ENCODE peak calls at places on chromosomes 2 and 18, in ten cellular contexts. E is lower leg skin; F is gastrocnemius medialis; V is A549; H is lung; O is CD8-positive, alpha-beta T cell; Q is cardiac fibroblast; K is left ventricle myocardium inferior; M is A673; T is AG04450. S is an unnamed sample.

GRCh38 chr2:99834426-99834825 is 308.0 kb downstream of the AFF3 start:
- DNase-seq in E (no peak), F (no peak), V (no peak), H (no peak), O (no peak), Q (no peak), K (no peak), M (no peak), T (no peak), S (no peak)

GRCh38 chr2:137208361-137208973 is 443.1 kb downstream of the THSD7B start:
- DNase-seq in E (no peak), F (no peak), V (no peak), H (no peak), O (no peak), Q (no peak), K (no peak), M (no peak), T (no peak), S (peak; percentile 51)

GRCh38 chr2:159612255-159612901 is 4.0 kb downstream of the BAZ2B start:
- DNase-seq in E (no peak), F (no peak), V (peak; percentile 20), H (no peak), O (no peak), Q (peak; percentile 55), K (no peak), M (peak; percentile 84), T (no peak), S (peak; percentile 42)

GRCh38 chr2:31704561-31705212 is 123.9 kb upstream of the SRD5A2 start:
- DNase-seq in E (no peak), F (no peak), V (peak; percentile 29), H (no peak), O (no peak), Q (no peak), K (no peak), M (no peak), T (no peak), S (no peak)

GRCh38 chr2:96762529-96763253 is 2.0 kb downstream of the CNNM4 start:
- DNase-seq in E (no peak), F (no peak), V (no peak), H (no peak), O (no peak), Q (peak; percentile 22), K (no peak), M (peak; percentile 70), T (no peak), S (peak; percentile 40)

GRCh38 chr2:23447405-23447804 is 62.4 kb downstream of the KLHL29 start:
- DNase-seq in E (no peak), F (no peak), V (no peak), H (no peak), O (no peak), Q (no peak), K (no peak), M (no peak), T (no peak), S (no peak)

GRCh38 chr2:60840880-60841279 is 40.5 kb upstream of the REL start:
- DNase-seq in E (no peak), F (no peak), V (no peak), H (no peak), O (no peak), Q (no peak), K (no peak), M (no peak), T (no peak), S (no peak)

GRCh38 chr2:70549962-70550361 is 3.7 kb downstream of the TGFA start:
- DNase-seq in E (no peak), F (no peak), V (no peak), H (no peak), O (no peak), Q (no peak), K (no peak), M (no peak), T (no peak), S (no peak)

GRCh38 chr2:97730245-97730644 is 16.9 kb downstream of the ZAP70 start:
- DNase-seq in E (no peak), F (no peak), V (no peak), H (no peak), O (no peak), Q (no peak), K (no peak), M (no peak), T (no peak), S (peak; percentile 94)

GRCh38 chr2:121086450-121086849 is 198.6 kb downstream of the TFCP2L1 start:
- DNase-seq in E (no peak), F (no peak), V (no peak), H (no peak), O (no peak), Q (no peak), K (no peak), M (no peak), T (no peak), S (no peak)

GRCh38 chr2:73983322-73984202 is 1.1 kb upstream of the TET3 start:
- DNase-seq in E (peak; percentile 95), F (no peak), V (peak; percentile 44), H (peak; percentile 93), O (no peak), Q (no peak), K (no peak), M (no peak), T (no peak), S (peak; percentile 100)

GRCh38 chr18:7133181-7133580 is 15.6 kb upstream of the LAMA1 start:
- DNase-seq in E (no peak), F (no peak), V (no peak), H (no peak), O (no peak), Q (peak; percentile 48), K (no peak), M (no peak), T (no peak), S (no peak)

GRCh38 chr18:13676499-13676898 is 49.9 kb downstream of the FAM210A start:
- DNase-seq in E (no peak), F (no peak), V (no peak), H (no peak), O (no peak), Q (no peak), K (no peak), M (no peak), T (no peak), S (no peak)

GRCh38 chr2:228839506-228839905 is 431.6 kb downstream of the PID1 start:
- DNase-seq in E (no peak), F (no peak), V (no peak), H (no peak), O (no peak), Q (no peak), K (no peak), M (no peak), T (no peak), S (no peak)

GRCh38 chr2:222627764-222628163 is 28.1 kb downstream of the FARSB start:
- DNase-seq in E (no peak), F (no peak), V (no peak), H (no peak), O (no peak), Q (no peak), K (no peak), M (no peak), T (no peak), S (no peak)

GRCh38 chr2:42196403-42197267 is 27.5 kb downstream of the EML4 start:
- DNase-seq in E (no peak), F (no peak), V (peak; percentile 74), H (peak; percentile 39), O (peak; percentile 50), Q (peak; percentile 71), K (no peak), M (peak; percentile 84), T (no peak), S (peak; percentile 35)

DNA sequence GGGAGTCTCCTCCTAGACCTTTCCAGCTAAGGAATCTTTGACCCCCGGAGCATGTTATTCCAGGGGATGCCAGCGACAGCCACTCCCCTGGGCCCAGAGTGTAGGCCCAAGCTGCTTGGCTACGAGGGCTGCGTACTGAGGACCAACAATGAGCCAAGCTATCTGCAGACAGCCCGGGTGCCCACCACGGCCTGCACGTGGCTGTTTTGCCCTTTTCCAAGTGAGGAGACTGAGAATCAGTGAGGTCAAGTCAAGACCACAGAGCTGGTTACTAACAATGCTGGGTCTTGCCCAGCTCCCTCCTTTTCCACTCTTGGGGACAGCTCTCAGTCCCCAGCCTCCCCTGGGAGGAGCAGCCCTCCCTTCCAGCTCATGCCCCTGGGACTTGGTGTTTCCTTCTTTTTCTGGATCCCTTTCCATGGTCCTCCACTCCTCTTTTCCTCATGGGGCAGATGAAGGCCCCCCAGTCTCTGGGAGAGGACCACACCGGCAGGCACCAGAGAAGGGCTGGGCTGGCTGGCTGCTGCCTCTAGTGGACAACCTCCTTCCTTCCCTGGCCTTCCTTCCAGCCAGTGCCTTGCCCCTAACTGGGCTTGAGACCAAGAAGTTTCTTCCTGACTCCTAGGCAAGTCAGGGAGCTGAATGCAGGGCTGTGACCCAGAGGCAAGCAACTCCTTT is 550 bp upstream of the MALL start:
- DNase-seq in E (peak; percentile 86), F (no peak), V (peak; percentile 83), H (peak; percentile 64), O (no peak), Q (peak; percentile 90), K (no peak), M (no peak), T (no peak), S (no peak)
- H3K4me3 ChIP-seq in E (no peak overlapping the region), F (peak overlapping the region; percentile 54), V (peak overlapping the region; percentile 90), H (no peak overlapping the region), O (no peak overlapping the region), Q (peak overlapping the region; percentile 61), K (peak overlapping the region; percentile 68), M (no peak overlapping the region), T (peak overlapping the region; percentile 53), S (peak overlapping the region; percentile 91)

DNA sequence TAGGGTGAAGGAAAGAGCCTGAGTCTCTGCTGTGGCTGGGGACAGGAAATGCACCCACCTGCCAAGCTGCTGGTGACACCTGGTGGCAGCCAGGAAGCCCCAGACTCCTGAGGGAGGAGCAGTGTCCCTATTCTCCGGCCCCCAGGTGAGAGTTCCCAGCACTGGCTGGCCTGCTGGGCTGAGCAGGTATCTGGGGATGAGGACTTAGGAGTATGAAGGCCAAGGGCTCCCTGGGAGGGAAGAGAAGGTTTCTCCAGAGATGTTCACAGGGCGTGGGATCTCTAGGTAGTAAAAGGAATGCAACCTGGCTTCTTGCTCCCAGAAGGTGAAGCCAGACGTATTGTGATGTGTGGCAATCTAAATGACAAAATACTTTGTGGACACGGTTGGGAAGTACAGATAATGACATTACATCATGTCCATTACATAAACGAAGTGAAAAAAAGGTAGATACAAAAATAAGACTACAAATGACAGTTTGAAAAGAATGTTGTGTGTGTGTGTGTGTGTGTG is 75.8 kb upstream of the SLC1A4 start:
- DNase-seq in E (no peak), F (no peak), V (peak; percentile 35), H (no peak), O (peak; percentile 42), Q (no peak), K (no peak), M (no peak), T (no peak), S (peak; percentile 50)
- TF ChIP-seq CTCF in E (no peak), F (no peak), V (peak; percentile 28), H (no peak), O (peak; percentile 29), Q (no peak), K (no peak), M (no peak), T (no peak), S (peak; percentile 37)

GRCh38 chr2:130966149-130967019 is 126.9 kb downstream of the FAM168B start:
- DNase-seq in E (no peak), F (no peak), V (no peak), H (no peak), O (no peak), Q (no peak), K (no peak), M (no peak), T (no peak), S (no peak)
- H3K4me3 ChIP-seq in E (no peak overlapping the region), F (no peak overlapping the region), V (no peak overlapping the region), H (no peak overlapping the region), O (no peak overlapping the region), Q (no peak overlapping the region), K (no peak overlapping the region), M (no peak overlapping the region), T (no peak overlapping the region), S (no peak overlapping the region)

GRCh38 chr2:105773568-105773967 is 28.9 kb downstream of the NCK2 start:
- DNase-seq in E (peak; percentile 62), F (no peak), V (no peak), H (no peak), O (no peak), Q (no peak), K (no peak), M (no peak), T (no peak), S (no peak)
- TF ChIP-seq CTCF in E (no peak), F (no peak), V (no peak), H (no peak), O (no peak), Q (no peak), K (no peak), M (no peak), T (no peak), S (no peak)

S was measured in epithelial cell of esophagus.